ENCODE peak calls at places on chromosome 1, in ten cellular contexts. C is HCT116, F is vagina, I is cardiac muscle cell, H is IMR-90, L is lower lobe of right lung, A is ovary, B is fibroblast of lung, D is tibial artery, G is Caco-2. U is an unnamed sample. For H3K4me1, the result is how much of the 10 kb centered on the place peaks cover.

GRCh38 chr1:210313046-210313445 is 15.7 kb upstream of the HHAT start:
- DNase-seq in D (no peak), I (no peak), H (no peak), F (peak), G (no peak), A (no peak), L (no peak), B (no peak), C (no peak), U (no peak)

GRCh38 chr1:53349968-53350852 is 22.3 kb upstream of the LRP8 start:
- DNase-seq in H (no peak), G (no peak), L (no peak), A (no peak), B (no peak), D (peak), C (no peak), I (no peak), F (peak), U (no peak)

GRCh38 chr1:20486457-20487235 is 636 bp upstream of the CAMK2N1 start:
- DNase-seq in F (no peak), A (peak), B (peak), D (no peak), G (peak), H (peak), I (peak), C (no peak), L (peak), U (peak)

GRCh38 chr1:233951804-233952203 is 47.3 kb downstream of the SLC35F3 start:
- DNase-seq in H (no peak), A (no peak), C (no peak), I (no peak), B (no peak), L (no peak), F (no peak), G (no peak), D (no peak), U (no peak)

GRCh38 chr1:29390491-29391361 is 154.4 kb downstream of the PTPRU start:
- DNase-seq in L (no peak), F (peak), B (no peak), A (no peak), G (no peak), H (no peak), C (no peak), D (no peak), I (no peak), U (no peak)

GRCh38 chr1:244100691-244101453 is 49.8 kb downstream of the ZBTB18 start:
- DNase-seq in A (no peak), B (peak), H (peak), C (no peak), D (no peak), L (no peak), I (no peak), F (no peak), G (no peak), U (no peak)

GRCh38 chr1:59128784-59129227 is 168.1 kb upstream of the FGGY start:
- DNase-seq in G (no peak), L (no peak), I (peak), A (no peak), F (no peak), C (no peak), H (peak), D (no peak), B (peak), U (no peak)

GRCh38 chr1:33930346-33931114 is 66.7 kb downstream of the HMGB4 start:
- DNase-seq in B (no peak), C (no peak), H (no peak), L (no peak), G (no peak), D (no peak), A (no peak), I (no peak), F (no peak), U (no peak)

GRCh38 chr1:193905288-193906085 is 719.1 kb upstream of the B3GALT2 start:
- DNase-seq in D (no peak), F (no peak), A (no peak), B (peak), I (peak), L (no peak), G (no peak), H (peak), C (no peak), U (no peak)

GRCh38 chr1:10796029-10796944 is at the start of gene CASZ1:
- DNase-seq in B (peak), C (peak), I (peak), G (peak), A (peak), F (no peak), D (peak), H (peak), L (peak), U (peak)

GRCh38 chr1:178503849-178504248 is 7.1 kb upstream of the CLEC20A start:
- DNase-seq in F (no peak), C (no peak), G (no peak), I (no peak), B (no peak), A (no peak), D (peak), L (no peak), H (no peak), U (no peak)

GRCh38 chr1:2466834-2467554 is 9.1 kb upstream of the PLCH2 start:
- DNase-seq in A (no peak), H (no peak), F (no peak), C (no peak), B (no peak), G (peak), L (no peak), D (no peak), I (no peak), U (peak)

GRCh38 chr1:109466440-109467300 is at the start of gene SYPL2:
- DNase-seq in I (peak), B (peak), G (peak), H (peak), D (no peak), L (peak), C (no peak), F (no peak), A (peak), U (peak)

GRCh38 chr1:166083887-166084286 is 82.9 kb downstream of the FAM78B start:
- DNase-seq in A (no peak), B (peak), H (no peak), G (no peak), D (no peak), L (no peak), I (no peak), F (no peak), C (no peak), U (no peak)

GRCh38 chr1:26094677-26095383 is 16.8 kb upstream of the PDIK1L start:
- DNase-seq in D (no peak), F (no peak), H (no peak), G (no peak), I (peak), A (no peak), C (no peak), L (peak), B (no peak), U (no peak)

GRCh38 chr1:7561331-7561921 is 209.7 kb upstream of the VAMP3 start:
- DNase-seq in F (no peak), D (no peak), H (peak), B (no peak), L (no peak), A (no peak), I (peak), G (no peak), C (no peak), U (no peak)

GRCh38 chr1:54459140-54459539 is 52.9 kb upstream of the SSBP3 start:
- DNase-seq in D (no peak), G (no peak), I (no peak), F (no peak), A (no peak), C (no peak), L (no peak), B (no peak), H (no peak), U (no peak)

GRCh38 chr1:96559707-96560588 is 161.6 kb upstream of the PTBP2 start:
- DNase-seq in C (no peak), A (no peak), H (peak), B (peak), I (peak), G (no peak), F (no peak), D (no peak), L (peak), U (no peak)

GRCh38 chr1:60890664-60891063 is 191.7 kb upstream of the NFIA start:
- DNase-seq in A (no peak), D (no peak), B (no peak), H (no peak), G (no peak), C (no peak), L (no peak), I (no peak), F (no peak), U (no peak)

GRCh38 chr1:67618285-67619018 is 66.5 kb upstream of the GADD45A start:
- DNase-seq in L (no peak), F (no peak), C (no peak), G (no peak), I (peak), A (peak), D (peak), H (peak), B (peak), U (no peak)

GRCh38 chr1:234579967-234580366 is 30.0 kb downstream of the IRF2BP2 start:
- DNase-seq in A (no peak), D (no peak), H (no peak), F (no peak), L (no peak), G (no peak), I (no peak), C (no peak), B (no peak), U (no peak)

GRCh38 chr1:26112407-26112775 is 767 bp downstream of the PDIK1L start:
- DNase-seq in F (no peak), A (no peak), L (no peak), D (no peak), I (no peak), G (no peak), H (no peak), C (no peak), B (no peak), U (no peak)

GRCh38 chr1:165369255-165369848 is 12.8 kb upstream of the LMX1A start:
- DNase-seq in H (peak), I (peak), A (peak), C (peak), D (no peak), B (no peak), G (peak), L (peak), F (no peak), U (no peak)

GRCh38 chr1:15153842-15154479 is 414 bp downstream of the TMEM51 start:
- DNase-seq in C (no peak), B (peak), H (peak), A (peak), F (no peak), L (peak), I (peak), D (peak), G (peak), U (peak)

GRCh38 chr1:24898152-24898908 is 31.7 kb downstream of the RUNX3 start:
- DNase-seq in D (peak), I (peak), F (no peak), C (peak), A (no peak), H (peak), B (no peak), L (peak), G (peak), U (peak)

DNA sequence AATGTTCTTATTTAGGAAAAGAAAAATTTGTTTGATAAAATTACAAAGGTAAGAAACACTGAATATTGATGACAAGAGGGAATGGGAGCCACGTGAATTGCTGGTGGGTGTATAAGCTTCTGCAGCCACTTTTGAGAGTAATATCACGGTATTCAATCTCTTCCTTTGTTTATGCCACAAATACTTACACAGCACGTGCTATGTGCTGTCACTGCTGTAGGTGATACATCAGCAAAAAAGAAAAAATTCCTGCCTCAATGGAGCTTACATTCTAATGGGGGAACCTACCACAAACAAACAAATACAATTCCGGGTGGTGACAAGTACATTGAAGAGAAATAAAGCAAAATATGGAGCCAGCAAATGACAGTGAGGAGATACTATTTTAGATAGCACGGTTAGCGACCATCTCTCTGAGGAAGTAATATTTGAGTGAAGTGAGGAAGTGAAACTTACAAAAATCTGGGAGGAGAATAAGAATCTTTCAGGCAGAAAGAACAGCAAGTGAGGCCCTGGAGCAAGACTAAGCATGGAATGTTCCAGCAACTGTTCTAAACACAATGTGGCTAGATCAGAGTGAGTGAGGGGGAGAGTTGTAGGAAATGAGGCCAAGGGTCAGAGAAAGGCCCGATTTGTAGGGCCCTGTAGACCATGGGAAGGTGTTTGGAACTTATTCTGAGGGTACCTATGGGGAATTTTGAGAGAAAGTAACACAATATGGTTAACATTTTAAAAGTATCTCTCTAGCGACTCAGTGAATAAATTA is 2.6 kb upstream of the FCRLB start:
- DNase-seq in B (no peak), I (no peak), F (no peak), H (no peak), C (no peak), D (no peak), A (no peak), G (no peak), L (no peak), U (no peak)
- H3K4me3 ChIP-seq in B (no peak), I (no peak), F (no peak), H (no peak), C (no peak), D (no peak), A (no peak), G (no peak), L (no peak), U (no peak)

GRCh38 chr1:9344426-9345200 is 51.9 kb downstream of the SPSB1 start:
- DNase-seq in F (no peak), B (no peak), G (no peak), A (no peak), L (no peak), D (no peak), H (no peak), I (no peak), C (no peak), U (no peak)

GRCh38 chr1:9345922-9346321 is 53.2 kb downstream of the SPSB1 start:
- DNase-seq in I (no peak), C (no peak), F (no peak), H (no peak), B (no peak), G (no peak), A (no peak), D (no peak), L (no peak), U (no peak)

GRCh38 chr1:9345471-9345870 is 52.8 kb downstream of the SPSB1 start:
- DNase-seq in F (no peak), B (no peak), H (no peak), C (no peak), A (no peak), L (no peak), I (no peak), D (no peak), G (no peak), U (no peak)

GRCh38 chr1:9349331-9349851 is 56.7 kb downstream of the SPSB1 start:
- DNase-seq in D (no peak), F (no peak), B (no peak), H (peak), C (no peak), I (no peak), L (no peak), G (no peak), A (no peak), U (no peak)

DNA sequence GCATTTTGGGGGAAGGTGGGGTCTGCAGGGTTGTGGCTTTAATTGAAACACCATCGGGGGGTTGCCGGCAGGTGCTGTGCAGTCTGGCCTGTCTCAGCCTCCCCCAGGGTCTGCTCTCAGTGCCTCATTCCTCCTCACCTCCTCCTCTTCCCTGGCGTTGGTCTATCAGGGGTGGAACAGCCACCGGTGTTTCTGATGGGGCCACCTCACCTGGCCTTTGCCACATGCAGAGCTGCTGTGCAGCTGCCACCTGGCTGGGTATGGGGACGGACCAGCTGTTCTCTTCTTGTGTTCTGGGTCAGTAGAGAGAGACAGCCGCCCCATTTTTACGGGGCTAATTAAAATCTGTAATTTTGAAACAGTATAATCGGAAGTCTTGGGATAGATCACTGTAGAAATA is 53.9 kb downstream of the SPSB1 start:
- DNase-seq in L (no peak), C (no peak), H (no peak), D (no peak), G (no peak), A (no peak), F (no peak), B (no peak), I (no peak), U (no peak)
- H3K4me1 ChIP-seq in L (under half), C (under half), H (under half), D (under half), G (under half), A (under half), F (half or more), B (under half), I (under half), U (under half)

GRCh38 chr1:150994248-150994647 is 12.2 kb downstream of the ANXA9 start:
- DNase-seq in A (no peak), D (no peak), G (no peak), L (no peak), I (no peak), H (no peak), F (no peak), C (no peak), B (no peak), U (no peak)

GRCh38 chr1:150997949-150998348 is 8.8 kb downstream of the MINDY1 start:
- DNase-seq in F (no peak), A (no peak), D (no peak), I (no peak), B (no peak), L (no peak), C (no peak), G (no peak), H (no peak), U (no peak)

GRCh38 chr1:150997126-150997872 is 9.4 kb downstream of the MINDY1 start:
- DNase-seq in D (no peak), H (no peak), C (no peak), L (no peak), G (no peak), I (no peak), A (no peak), F (no peak), B (no peak), U (no peak)

GRCh38 chr1:150999051-150999674 is 7.5 kb downstream of the MINDY1 start:
- DNase-seq in C (no peak), F (no peak), H (peak), A (no peak), B (peak), I (peak), L (no peak), D (no peak), G (no peak), U (no peak)

DNA sequence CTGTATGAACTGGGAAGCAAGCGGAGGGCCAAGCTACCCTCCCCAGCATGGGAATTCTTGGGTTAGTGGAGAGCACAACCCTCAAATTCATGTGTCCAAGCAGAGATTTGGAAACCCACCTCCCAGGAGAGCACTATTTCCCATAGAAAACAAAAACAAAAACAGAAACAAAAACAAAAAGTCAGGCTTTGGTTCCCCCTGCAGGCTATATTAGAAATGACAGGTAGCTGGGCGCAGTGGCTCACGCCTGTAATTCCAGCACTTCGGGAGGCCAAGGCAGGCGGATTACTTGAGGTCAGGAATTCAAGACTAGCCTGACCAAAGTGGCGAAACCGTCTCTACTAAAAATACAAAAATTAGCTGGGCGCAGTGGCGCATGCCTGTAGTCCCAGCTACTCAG is 10.8 kb downstream of the MINDY1 start:
- DNase-seq in D (no peak), F (no peak), I (peak), C (no peak), B (no peak), H (no peak), G (peak), L (no peak), A (no peak), U (no peak)
- TF ChIP-seq CTCF in D (peak), F (peak), I (peak), C (peak), B (peak), H (peak), G (peak), L (peak), A (peak), U (peak)

GRCh38 chr1:219188331-219188803 is 14.7 kb downstream of the LYPLAL1 start:
- DNase-seq in I (no peak), C (no peak), A (no peak), G (no peak), D (no peak), B (peak), H (no peak), L (no peak), F (no peak), U (no peak)
- H3K4me3 ChIP-seq in I (no peak), C (no peak), A (no peak), G (no peak), D (peak), B (no peak), H (no peak), L (no peak), F (no peak), U (no peak)

GRCh38 chr1:22687191-22687590 is 23.4 kb upstream of the EPHB2 start:
- DNase-seq in C (no peak), F (no peak), G (no peak), I (no peak), D (no peak), B (no peak), A (no peak), H (peak), L (no peak), U (no peak)

GRCh38 chr1:22689505-22689904 is 21.1 kb upstream of the EPHB2 start:
- DNase-seq in L (no peak), I (peak), A (no peak), C (peak), H (peak), F (no peak), G (peak), D (no peak), B (peak), U (no peak)

GRCh38 chr1:22683547-22683946 is 27.1 kb upstream of the EPHB2 start:
- DNase-seq in L (no peak), H (no peak), C (no peak), F (no peak), A (no peak), D (no peak), I (no peak), G (no peak), B (no peak), U (no peak)

GRCh38 chr1:22681564-22682276 is 28.7 kb downstream of the C1QB start:
- DNase-seq in G (no peak), B (no peak), C (no peak), I (no peak), A (no peak), L (no peak), D (no peak), H (no peak), F (no peak), U (no peak)

DNA sequence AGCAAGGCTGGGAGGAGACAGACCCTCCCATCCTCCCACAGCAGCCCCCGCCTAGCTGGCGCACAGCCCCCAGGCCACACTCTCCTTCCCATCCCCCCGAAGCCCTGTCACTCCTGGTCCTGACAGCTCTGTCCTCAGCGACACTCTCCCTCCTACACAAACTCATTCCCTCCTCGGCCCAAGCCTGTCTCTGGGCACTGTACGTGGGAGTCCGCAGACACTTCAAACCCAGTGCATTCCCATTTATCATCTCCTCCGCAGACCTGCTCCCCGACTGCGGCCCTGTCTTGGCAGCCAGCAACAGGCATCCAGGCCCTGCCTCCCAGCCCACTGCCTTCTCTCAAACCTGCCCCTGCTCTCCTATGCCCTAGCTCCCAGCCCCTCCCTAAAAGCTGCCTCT is 25.0 kb upstream of the EPHB2 start:
- DNase-seq in G (no peak), H (peak), D (no peak), B (peak), L (no peak), C (no peak), A (no peak), I (peak), F (no peak), U (no peak)
- H3K4me1 ChIP-seq in G (under half), H (under half), D (under half), B (under half), L (under half), C (under half), A (under half), I (under half), F (under half), U (under half)

GRCh38 chr1:31182352-31182751 is 57.3 kb downstream of the NKAIN1 start:
- DNase-seq in I (peak), A (peak), G (peak), D (peak), C (peak), L (peak), F (no peak), B (peak), H (peak), U (peak)
- TF ChIP-seq CTCF in I (peak), A (no peak), G (no peak), D (no peak), C (no peak), L (peak), F (no peak), B (peak), H (peak), U (no peak)